ENCODE peak calls at places on chromosomes 16 and 17, in eight cellular contexts. J is stimulated activated CD4-positive, alpha-beta T cell treated with anti-CD3 and anti-CD28 coated beads, TNF-alpha, amount 100 ng/mL, for 24 hours; T is HTR-8/SVneo; R is epithelial cell of esophagus; S is neural progenitor cell; L is hippocampal formation; V is HEK293T; K is T-helper 17 cell. O is an unnamed sample.

GRCh38 chr17:30405161-30405560 is 26.4 kb downstream of the CPD start:
- DNase-seq in K (no peak), L (no peak), R (no peak), S (no peak), T (no peak), V (no peak), J (no peak), O (no peak)

GRCh38 chr17:13074026-13074425 is 56.2 kb upstream of the ELAC2 start:
- DNase-seq in V (no peak), J (no peak), L (no peak), S (no peak), T (no peak), R (peak; percentile 42), K (no peak), O (peak; percentile 77)

GRCh38 chr17:76107507-76107906 is 3.9 kb upstream of the EXOC7 start:
- DNase-seq in J (no peak), K (no peak), T (no peak), R (peak; percentile 39), V (no peak), L (no peak), S (peak; percentile 19), O (peak; percentile 66)

GRCh38 chr17:47305302-47305923 is 18.3 kb upstream of the EFCAB13 start:
- DNase-seq in V (no peak), T (peak; percentile 91), K (no peak), L (no peak), R (peak; percentile 40), S (no peak), J (no peak), O (no peak)

GRCh38 chr16:77434022-77434364 is 841 bp downstream of the ADAMTS18 start:
- DNase-seq in J (no peak), V (no peak), R (no peak), K (no peak), L (no peak), T (no peak), S (no peak), O (no peak)

GRCh38 chr17:64296246-64296645 is 33.2 kb upstream of the TEX2 start:
- DNase-seq in S (no peak), R (no peak), K (no peak), J (no peak), T (no peak), V (no peak), L (no peak), O (no peak)

GRCh38 chr16:88314991-88315542 is 67.7 kb upstream of the ZNF469 start:
- DNase-seq in V (no peak), S (no peak), L (no peak), K (no peak), T (no peak), R (no peak), J (no peak), O (no peak)

GRCh38 chr17:8695916-8696415 is 48.7 kb downstream of the CCDC42 start:
- DNase-seq in J (no peak), K (no peak), T (no peak), V (no peak), L (no peak), R (no peak), S (no peak), O (no peak)

GRCh38 chr16:70253291-70254094 is 1.8 kb upstream of the EXOSC6 start:
- DNase-seq in V (peak; percentile 54), J (peak; percentile 19), R (peak; percentile 58), L (no peak), K (no peak), T (peak; percentile 43), S (peak; percentile 67), O (peak; percentile 45)

GRCh38 chr17:36486204-36487194 is at the start of gene ZNHIT3:
- DNase-seq in V (peak; percentile 82), J (peak; percentile 88), L (peak; percentile 84), K (peak; percentile 79), T (peak; percentile 98), S (peak; percentile 98), R (peak; percentile 98), O (peak; percentile 94)

O was measured in SK-MEL-5.